ENCODE peak calls at places on chromosome 5, in six cellular contexts. F is GM23248; D is sigmoid colon; B is frontal cortex; V is stomach; Z is naive thymus-derived CD8-positive, alpha-beta T cell. Q is an unnamed sample.
A peak's percentile ranks its signal among the peaks of the same experiment; 100 is the strongest.

GRCh38 chr5:176447982-176448608 is at the start of gene FAF2:
- DNase-seq in F (peak; percentile 99), D (peak; percentile 98), B (peak; percentile 96), V (peak; percentile 98), Z (peak; percentile 98), Q (peak; percentile 97)

GRCh38 chr5:40477856-40478546 is 201.7 kb upstream of the PTGER4 start:
- DNase-seq in F (peak; percentile 84), D (peak; percentile 72), B (no peak), V (no peak), Z (no peak), Q (no peak)

GRCh38 chr5:18078157-18078556 is 443.9 kb downstream of the TAF11L14 start:
- DNase-seq in F (no peak), D (no peak), B (no peak), V (no peak), Z (no peak), Q (no peak)

GRCh38 chr5:123088031-123088805 is 823 bp upstream of the PRDM6 start:
- DNase-seq in F (peak; percentile 60), D (peak; percentile 80), B (no peak), V (no peak), Z (no peak), Q (no peak)

GRCh38 chr5:1892685-1893445 is 10.1 kb upstream of the IRX4 start:
- DNase-seq in F (no peak), D (no peak), B (no peak), V (no peak), Z (no peak), Q (no peak)

GRCh38 chr5:87829214-87829551 is 416.5 kb upstream of the CCNH start:
- DNase-seq in F (peak; percentile 36), D (peak; percentile 83), B (no peak), V (peak; percentile 29), Z (no peak), Q (peak; percentile 63)

GRCh38 chr5:139658928-139659667 is 10.9 kb downstream of the CXXC5 start:
- DNase-seq in F (peak; percentile 91), D (no peak), B (no peak), V (peak; percentile 57), Z (no peak), Q (no peak)

GRCh38 chr5:59587489-59588337 is 305.8 kb downstream of the PDE4D start:
- DNase-seq in F (peak; percentile 71), D (peak; percentile 65), B (peak; percentile 26), V (peak; percentile 47), Z (no peak), Q (peak; percentile 37)

GRCh38 chr5:2281446-2281845 is 398.7 kb upstream of the IRX4 start:
- DNase-seq in F (no peak), D (peak; percentile 26), B (no peak), V (no peak), Z (no peak), Q (no peak)

GRCh38 chr5:174572591-174572990 is 151.8 kb upstream of the MSX2 start:
- DNase-seq in F (no peak), D (no peak), B (no peak), V (no peak), Z (no peak), Q (no peak)

GRCh38 chr5:90201923-90202322 is 207.6 kb downstream of the CETN3 start:
- DNase-seq in F (peak; percentile 20), D (no peak), B (no peak), V (no peak), Z (no peak), Q (no peak)

GRCh38 chr5:34657550-34657921 is 1.4 kb downstream of the RAI14 start:
- DNase-seq in F (peak; percentile 71), D (peak; percentile 68), B (no peak), V (no peak), Z (no peak), Q (no peak)

GRCh38 chr5:174167080-174167910 is 121.8 kb downstream of the NSG2 start:
- DNase-seq in F (no peak), D (no peak), B (no peak), V (no peak), Z (no peak), Q (no peak)

GRCh38 chr5:66551920-66552319 is 44.3 kb upstream of the MAST4 start:
- DNase-seq in F (peak; percentile 33), D (no peak), B (no peak), V (no peak), Z (no peak), Q (no peak)

GRCh38 chr5:75275147-75275546 is 38.5 kb upstream of the ANKRD31 start:
- DNase-seq in F (no peak), D (no peak), B (no peak), V (no peak), Z (no peak), Q (no peak)

GRCh38 chr5:25489834-25490538 is 845.2 kb upstream of the CDH10 start:
- DNase-seq in F (peak; percentile 10), D (no peak), B (no peak), V (no peak), Z (no peak), Q (no peak)

GRCh38 chr5:152329191-152329590 is 75.9 kb downstream of the NMUR2 start:
- DNase-seq in F (no peak), D (no peak), B (no peak), V (no peak), Z (no peak), Q (no peak)

GRCh38 chr5:145834917-145835838 is at the start of gene PRELID2:
- DNase-seq in F (peak; percentile 95), D (peak; percentile 92), B (peak; percentile 74), V (peak; percentile 94), Z (peak; percentile 27), Q (peak; percentile 69)

GRCh38 chr5:77852514-77853352 is 76.6 kb upstream of the TBCA start:
- DNase-seq in F (peak; percentile 85), D (peak; percentile 77), B (peak; percentile 72), V (no peak), Z (peak; percentile 22), Q (no peak)

GRCh38 chr5:178080618-178081410 is 32.5 kb upstream of the N4BP3 start:
- DNase-seq in F (no peak), D (no peak), B (no peak), V (no peak), Z (no peak), Q (no peak)

GRCh38 chr5:112935675-112936074 is 13.6 kb upstream of the REEP5 start:
- DNase-seq in F (peak; percentile 16), D (no peak), B (no peak), V (no peak), Z (no peak), Q (no peak)

GRCh38 chr5:80990527-80990926 is 30.4 kb downstream of the RASGRF2 start:
- DNase-seq in F (no peak), D (no peak), B (no peak), V (no peak), Z (no peak), Q (no peak)

GRCh38 chr5:17216974-17217325 is 481 bp upstream of the BASP1 start:
- DNase-seq in F (peak; percentile 55), D (no peak), B (no peak), V (no peak), Z (no peak), Q (no peak)

GRCh38 chr5:90015584-90016018 is 394.0 kb downstream of the CETN3 start:
- DNase-seq in F (peak; percentile 45), D (no peak), B (no peak), V (no peak), Z (no peak), Q (no peak)

Q was measured in GM04504.